ENCODE peak calls at places on chromosome 3, in five cellular contexts. One of them, this sample, is unnamed.
A peak's percentile ranks its signal among the peaks of the same experiment; 100 is the strongest.

GRCh38 chr3:101758224-101758623 is 20.8 kb upstream of the NXPE3 start:
- DNase-seq in IMR-90: no peak
- DNase-seq in adrenal gland: no peak
- DNase-seq in transverse colon: no peak
- DNase-seq in ascending aorta: no peak
- DNase-seq in this sample: no peak

GRCh38 chr3:52495096-52495495 is at the start of gene STAB1:
- DNase-seq in IMR-90: no peak
- DNase-seq in transverse colon: no peak
- DNase-seq in ascending aorta: no peak
- DNase-seq in adrenal gland: peak; percentile 61
- DNase-seq in this sample: no peak

GRCh38 chr3:105232536-105232935 is 134.2 kb upstream of the ALCAM start:
- DNase-seq in IMR-90: peak; percentile 9
- DNase-seq in adrenal gland: no peak
- DNase-seq in transverse colon: no peak
- DNase-seq in ascending aorta: no peak
- DNase-seq in this sample: no peak

GRCh38 chr3:11290743-11291680 is 18.8 kb downstream of the ATG7 start:
- DNase-seq in adrenal gland: peak; percentile 64
- DNase-seq in transverse colon: no peak
- DNase-seq in IMR-90: peak; percentile 84
- DNase-seq in ascending aorta: no peak
- DNase-seq in this sample: no peak

GRCh38 chr3:170454468-170454867 is 35.8 kb downstream of the CLDN11 start:
- DNase-seq in transverse colon: no peak
- DNase-seq in IMR-90: no peak
- DNase-seq in ascending aorta: no peak
- DNase-seq in adrenal gland: no peak
- DNase-seq in this sample: no peak

GRCh38 chr3:157532529-157533297 is 29.5 kb upstream of the VEPH1 start:
- DNase-seq in ascending aorta: no peak
- DNase-seq in adrenal gland: peak; percentile 55
- DNase-seq in IMR-90: peak; percentile 92
- DNase-seq in transverse colon: no peak
- DNase-seq in this sample: peak; percentile 58

GRCh38 chr3:40312661-40313226 is 3.2 kb downstream of the EIF1B start:
- DNase-seq in transverse colon: no peak
- DNase-seq in adrenal gland: no peak
- DNase-seq in IMR-90: peak; percentile 16
- DNase-seq in ascending aorta: no peak
- DNase-seq in this sample: no peak

GRCh38 chr3:107525101-107525953 is 2.6 kb downstream of the BBX start:
- DNase-seq in ascending aorta: peak; percentile 65
- DNase-seq in IMR-90: no peak
- DNase-seq in adrenal gland: peak; percentile 66
- DNase-seq in transverse colon: peak; percentile 23
- DNase-seq in this sample: no peak

GRCh38 chr3:125358923-125359322 is 16.2 kb downstream of the ZNF148 start:
- DNase-seq in IMR-90: no peak
- DNase-seq in adrenal gland: no peak
- DNase-seq in ascending aorta: no peak
- DNase-seq in transverse colon: no peak
- DNase-seq in this sample: no peak

GRCh38 chr3:43198791-43199644 is 87.3 kb upstream of the SNRK start:
- DNase-seq in transverse colon: no peak
- DNase-seq in ascending aorta: no peak
- DNase-seq in adrenal gland: no peak
- DNase-seq in IMR-90: peak; percentile 25
- DNase-seq in this sample: no peak

GRCh38 chr3:21645121-21645897 is 105.7 kb downstream of the ZNF385D start:
- DNase-seq in transverse colon: no peak
- DNase-seq in ascending aorta: peak; percentile 86
- DNase-seq in IMR-90: peak; percentile 59
- DNase-seq in adrenal gland: peak; percentile 16
- DNase-seq in this sample: no peak

GRCh38 chr3:63232764-63233396 is 45.2 kb upstream of the SYNPR start:
- DNase-seq in IMR-90: peak; percentile 5
- DNase-seq in adrenal gland: no peak
- DNase-seq in transverse colon: no peak
- DNase-seq in ascending aorta: no peak
- DNase-seq in this sample: no peak
- TF ChIP-seq CTCF in IMR-90: peak; percentile 38
- TF ChIP-seq CTCF in adrenal gland: peak; percentile 47
- TF ChIP-seq CTCF in transverse colon: no peak
- TF ChIP-seq CTCF in ascending aorta: no peak
- TF ChIP-seq CTCF in this sample: peak; percentile 26

GRCh38 chr3:196149922-196150321 is 61.3 kb downstream of the ZDHHC19 start:
- DNase-seq in transverse colon: no peak
- DNase-seq in adrenal gland: no peak
- DNase-seq in IMR-90: no peak
- DNase-seq in ascending aorta: no peak
- DNase-seq in this sample: no peak

GRCh38 chr3:196149375-196149774 is 61.8 kb downstream of the ZDHHC19 start:
- DNase-seq in ascending aorta: no peak
- DNase-seq in transverse colon: no peak
- DNase-seq in IMR-90: peak; percentile 36
- DNase-seq in adrenal gland: no peak
- DNase-seq in this sample: no peak

GRCh38 chr3:196145420-196146262 is 63.8 kb upstream of the TFRC start:
- DNase-seq in ascending aorta: no peak
- DNase-seq in adrenal gland: no peak
- DNase-seq in transverse colon: no peak
- DNase-seq in IMR-90: peak; percentile 12
- DNase-seq in this sample: no peak

GRCh38 chr3:196144383-196145105 is 62.7 kb upstream of the TFRC start:
- DNase-seq in IMR-90: peak; percentile 88
- DNase-seq in adrenal gland: no peak
- DNase-seq in transverse colon: no peak
- DNase-seq in ascending aorta: no peak
- DNase-seq in this sample: peak; percentile 1

GRCh38 chr3:196147116-196147515 is 64.1 kb downstream of the ZDHHC19 start:
- DNase-seq in transverse colon: no peak
- DNase-seq in ascending aorta: no peak
- DNase-seq in IMR-90: no peak
- DNase-seq in adrenal gland: no peak
- DNase-seq in this sample: no peak
- H3K4me3 ChIP-seq in transverse colon: no peak overlapping the region
- H3K4me3 ChIP-seq in ascending aorta: no peak overlapping the region
- H3K4me3 ChIP-seq in IMR-90: no peak overlapping the region
- H3K4me3 ChIP-seq in adrenal gland: no peak overlapping the region
- H3K4me3 ChIP-seq in this sample: no peak overlapping the region

GRCh38 chr3:284316-284715 is 87.8 kb downstream of the CHL1 start:
- DNase-seq in adrenal gland: no peak
- DNase-seq in IMR-90: no peak
- DNase-seq in ascending aorta: no peak
- DNase-seq in transverse colon: no peak
- DNase-seq in this sample: no peak
- TF ChIP-seq CTCF in adrenal gland: no peak
- TF ChIP-seq CTCF in IMR-90: no peak
- TF ChIP-seq CTCF in ascending aorta: no peak
- TF ChIP-seq CTCF in transverse colon: no peak
- TF ChIP-seq CTCF in this sample: no peak

GRCh38 chr3:115623414-115623868 is at the start of gene GAP43:
- DNase-seq in transverse colon: no peak
- DNase-seq in IMR-90: peak; percentile 86
- DNase-seq in adrenal gland: peak; percentile 70
- DNase-seq in ascending aorta: peak; percentile 67
- DNase-seq in this sample: peak; percentile 29
- H3K4me3 ChIP-seq in transverse colon: no peak within 1 kb of the TSS
- H3K4me3 ChIP-seq in IMR-90: peak within 1 kb of the TSS; percentile 37
- H3K4me3 ChIP-seq in adrenal gland: peak within 1 kb of the TSS; percentile 41
- H3K4me3 ChIP-seq in ascending aorta: peak within 1 kb of the TSS; percentile 59
- H3K4me3 ChIP-seq in this sample: peak within 1 kb of the TSS; percentile 35

GRCh38 chr3:179410317-179410716 is 41.0 kb downstream of the GNB4 start:
- DNase-seq in adrenal gland: no peak
- DNase-seq in ascending aorta: no peak
- DNase-seq in IMR-90: peak; percentile 37
- DNase-seq in transverse colon: no peak
- DNase-seq in this sample: no peak
- TF ChIP-seq CTCF in adrenal gland: no peak
- TF ChIP-seq CTCF in ascending aorta: no peak
- TF ChIP-seq CTCF in IMR-90: peak; percentile 20
- TF ChIP-seq CTCF in transverse colon: no peak
- TF ChIP-seq CTCF in this sample: no peak

GRCh38 chr3:39127296-39127906 is 19.9 kb downstream of the TTC21A start:
- DNase-seq in IMR-90: no peak
- DNase-seq in ascending aorta: no peak
- DNase-seq in transverse colon: no peak
- DNase-seq in adrenal gland: no peak
- DNase-seq in this sample: no peak
- H3K4me3 ChIP-seq in IMR-90: no peak overlapping the region
- H3K4me3 ChIP-seq in ascending aorta: no peak overlapping the region
- H3K4me3 ChIP-seq in transverse colon: no peak overlapping the region
- H3K4me3 ChIP-seq in adrenal gland: no peak overlapping the region
- H3K4me3 ChIP-seq in this sample: no peak overlapping the region

GRCh38 chr3:50321844-50322385 is 630 bp downstream of the HYAL2 start:
- DNase-seq in adrenal gland: peak; percentile 61
- DNase-seq in ascending aorta: no peak
- DNase-seq in transverse colon: no peak
- DNase-seq in IMR-90: no peak
- DNase-seq in this sample: no peak
- TF ChIP-seq CTCF in adrenal gland: peak; percentile 33
- TF ChIP-seq CTCF in ascending aorta: peak; percentile 26
- TF ChIP-seq CTCF in transverse colon: peak; percentile 62
- TF ChIP-seq CTCF in IMR-90: peak; percentile 42
- TF ChIP-seq CTCF in this sample: peak; percentile 53

GRCh38 chr3:160757624-160758106 is 1.6 kb downstream of the PPM1L start:
- DNase-seq in transverse colon: no peak
- DNase-seq in adrenal gland: no peak
- DNase-seq in ascending aorta: no peak
- DNase-seq in IMR-90: no peak
- DNase-seq in this sample: no peak

GRCh38 chr3:160755776-160756304 is at the start of gene PPM1L:
- DNase-seq in adrenal gland: peak; percentile 70
- DNase-seq in ascending aorta: peak; percentile 79
- DNase-seq in transverse colon: peak; percentile 68
- DNase-seq in IMR-90: peak; percentile 12
- DNase-seq in this sample: no peak

GRCh38 chr3:160754855-160755747 is 930 bp upstream of the PPM1L start:
- DNase-seq in adrenal gland: peak; percentile 95
- DNase-seq in IMR-90: peak; percentile 88
- DNase-seq in transverse colon: peak; percentile 96
- DNase-seq in ascending aorta: peak; percentile 96
- DNase-seq in this sample: peak; percentile 69

GRCh38 chr3:160758929-160759577 is 3.0 kb downstream of the PPM1L start:
- DNase-seq in transverse colon: no peak
- DNase-seq in ascending aorta: no peak
- DNase-seq in adrenal gland: no peak
- DNase-seq in IMR-90: no peak
- DNase-seq in this sample: no peak

GRCh38 chr3:160756907-160757623 is 1.0 kb downstream of the PPM1L start:
- DNase-seq in adrenal gland: peak; percentile 23
- DNase-seq in ascending aorta: peak; percentile 60
- DNase-seq in transverse colon: peak; percentile 13
- DNase-seq in IMR-90: no peak
- DNase-seq in this sample: no peak
- H3K4me3 ChIP-seq in adrenal gland: peak overlapping the region; percentile 84
- H3K4me3 ChIP-seq in ascending aorta: peak overlapping the region; percentile 86
- H3K4me3 ChIP-seq in transverse colon: peak overlapping the region; percentile 88
- H3K4me3 ChIP-seq in IMR-90: no peak overlapping the region
- H3K4me3 ChIP-seq in this sample: no peak overlapping the region

GRCh38 chr3:184582583-184582982 is 21.0 kb downstream of the EPHB3 start:
- DNase-seq in ascending aorta: peak; percentile 78
- DNase-seq in adrenal gland: peak; percentile 76
- DNase-seq in IMR-90: no peak
- DNase-seq in transverse colon: no peak
- DNase-seq in this sample: no peak

GRCh38 chr3:184583345-184584000 is 21.9 kb downstream of the EPHB3 start:
- DNase-seq in transverse colon: no peak
- DNase-seq in ascending aorta: no peak
- DNase-seq in IMR-90: no peak
- DNase-seq in adrenal gland: no peak
- DNase-seq in this sample: no peak

GRCh38 chr3:184585545-184585944 is 24.0 kb downstream of the EPHB3 start:
- DNase-seq in IMR-90: no peak
- DNase-seq in transverse colon: no peak
- DNase-seq in adrenal gland: no peak
- DNase-seq in ascending aorta: no peak
- DNase-seq in this sample: no peak

GRCh38 chr3:184582998-184583344 is 21.4 kb downstream of the EPHB3 start:
- DNase-seq in transverse colon: no peak
- DNase-seq in ascending aorta: no peak
- DNase-seq in adrenal gland: no peak
- DNase-seq in IMR-90: no peak
- DNase-seq in this sample: no peak

GRCh38 chr3:184584001-184584891 is 22.7 kb downstream of the EPHB3 start:
- DNase-seq in transverse colon: no peak
- DNase-seq in IMR-90: no peak
- DNase-seq in ascending aorta: no peak
- DNase-seq in adrenal gland: no peak
- DNase-seq in this sample: no peak
- TF ChIP-seq CTCF in transverse colon: peak; percentile 9
- TF ChIP-seq CTCF in IMR-90: no peak
- TF ChIP-seq CTCF in ascending aorta: no peak
- TF ChIP-seq CTCF in adrenal gland: peak; percentile 21
- TF ChIP-seq CTCF in this sample: peak; percentile 4

This sample was measured in BJ.